ENCODE peak calls at places on chromosomes 5 and 9, in seven cellular contexts. One of them, this sample, is unnamed.

GRCh38 chr9:22447607-22448305 is 1.1 kb downstream of the DMRTA1 start:
- DNase-seq in MM.1S: peak; percentile 25
- DNase-seq in adipocyte: no peak
- DNase-seq in colonic mucosa: peak; percentile 39
- DNase-seq in mesendoderm: peak; percentile 49
- DNase-seq in SK-N-SH: no peak
- DNase-seq in fibroblast of lung: peak; percentile 2
- DNase-seq in this sample: no peak

GRCh38 chr5:6377121-6377520 is 1.2 kb downstream of the MED10 start:
- DNase-seq in MM.1S: no peak
- DNase-seq in adipocyte: peak; percentile 1
- DNase-seq in colonic mucosa: no peak
- DNase-seq in mesendoderm: no peak
- DNase-seq in SK-N-SH: no peak
- DNase-seq in fibroblast of lung: peak; percentile 53
- DNase-seq in this sample: peak; percentile 40

GRCh38 chr5:37722236-37723146 is 117.3 kb downstream of the GDNF start:
- DNase-seq in MM.1S: no peak
- DNase-seq in adipocyte: peak; percentile 92
- DNase-seq in colonic mucosa: no peak
- DNase-seq in mesendoderm: peak; percentile 17
- DNase-seq in SK-N-SH: no peak
- DNase-seq in fibroblast of lung: peak; percentile 99
- DNase-seq in this sample: peak; percentile 97

GRCh38 chr5:125311743-125312142 is 565.3 kb upstream of the ZNF608 start:
- DNase-seq in MM.1S: no peak
- DNase-seq in adipocyte: peak; percentile 81
- DNase-seq in colonic mucosa: no peak
- DNase-seq in mesendoderm: no peak
- DNase-seq in SK-N-SH: no peak
- DNase-seq in fibroblast of lung: peak; percentile 95
- DNase-seq in this sample: peak; percentile 87

GRCh38 chr5:72106922-72107873 is at the start of gene MAP1B:
- DNase-seq in MM.1S: no peak
- DNase-seq in adipocyte: peak; percentile 86
- DNase-seq in colonic mucosa: peak; percentile 19
- DNase-seq in mesendoderm: peak; percentile 98
- DNase-seq in SK-N-SH: peak; percentile 90
- DNase-seq in fibroblast of lung: peak; percentile 82
- DNase-seq in this sample: peak; percentile 73

GRCh38 chr5:79301046-79301712 is 65.2 kb downstream of the JMY start:
- DNase-seq in MM.1S: no peak
- DNase-seq in adipocyte: peak; percentile 26
- DNase-seq in colonic mucosa: no peak
- DNase-seq in mesendoderm: no peak
- DNase-seq in SK-N-SH: no peak
- DNase-seq in fibroblast of lung: peak; percentile 51
- DNase-seq in this sample: peak; percentile 26

GRCh38 chr5:21236896-21237830 is 1249.2 kb upstream of the CDH18 start:
- DNase-seq in MM.1S: no peak
- DNase-seq in adipocyte: peak; percentile 54
- DNase-seq in colonic mucosa: no peak
- DNase-seq in mesendoderm: no peak
- DNase-seq in SK-N-SH: no peak
- DNase-seq in fibroblast of lung: peak; percentile 76
- DNase-seq in this sample: no peak

GRCh38 chr5:175736652-175737051 is 78.8 kb downstream of the HRH2 start:
- DNase-seq in MM.1S: no peak
- DNase-seq in adipocyte: no peak
- DNase-seq in colonic mucosa: no peak
- DNase-seq in mesendoderm: no peak
- DNase-seq in SK-N-SH: no peak
- DNase-seq in fibroblast of lung: no peak
- DNase-seq in this sample: no peak

GRCh38 chr5:126464959-126465358 is 41.8 kb downstream of the GRAMD2B start:
- DNase-seq in MM.1S: no peak
- DNase-seq in adipocyte: no peak
- DNase-seq in colonic mucosa: peak; percentile 77
- DNase-seq in mesendoderm: no peak
- DNase-seq in SK-N-SH: no peak
- DNase-seq in fibroblast of lung: no peak
- DNase-seq in this sample: no peak

GRCh38 chr9:9679433-9679832 is 933.4 kb downstream of the PTPRD start:
- DNase-seq in MM.1S: no peak
- DNase-seq in adipocyte: no peak
- DNase-seq in colonic mucosa: no peak
- DNase-seq in mesendoderm: no peak
- DNase-seq in SK-N-SH: no peak
- DNase-seq in fibroblast of lung: no peak
- DNase-seq in this sample: no peak

GRCh38 chr9:37371565-37372464 is 50.7 kb upstream of the GRHPR start:
- DNase-seq in MM.1S: no peak
- DNase-seq in adipocyte: peak; percentile 31
- DNase-seq in colonic mucosa: no peak
- DNase-seq in mesendoderm: no peak
- DNase-seq in SK-N-SH: no peak
- DNase-seq in fibroblast of lung: peak; percentile 77
- DNase-seq in this sample: peak; percentile 47

GRCh38 chr5:176870110-176870591 is 29.0 kb downstream of the HK3 start:
- DNase-seq in MM.1S: peak; percentile 9
- DNase-seq in adipocyte: peak; percentile 41
- DNase-seq in colonic mucosa: peak; percentile 24
- DNase-seq in mesendoderm: peak; percentile 70
- DNase-seq in SK-N-SH: peak; percentile 84
- DNase-seq in fibroblast of lung: peak; percentile 27
- DNase-seq in this sample: peak; percentile 73

GRCh38 chr5:111295649-111296048 is 71.5 kb downstream of the CAMK4 start:
- DNase-seq in MM.1S: no peak
- DNase-seq in adipocyte: no peak
- DNase-seq in colonic mucosa: no peak
- DNase-seq in mesendoderm: no peak
- DNase-seq in SK-N-SH: no peak
- DNase-seq in fibroblast of lung: no peak
- DNase-seq in this sample: no peak

GRCh38 chr9:10204276-10204675 is 408.5 kb downstream of the PTPRD start:
- DNase-seq in MM.1S: no peak
- DNase-seq in adipocyte: no peak
- DNase-seq in colonic mucosa: no peak
- DNase-seq in mesendoderm: no peak
- DNase-seq in SK-N-SH: no peak
- DNase-seq in fibroblast of lung: no peak
- DNase-seq in this sample: no peak

GRCh38 chr5:171961117-171961516 is 45.3 kb downstream of the FBXW11 start:
- DNase-seq in MM.1S: no peak
- DNase-seq in adipocyte: peak; percentile 33
- DNase-seq in colonic mucosa: no peak
- DNase-seq in mesendoderm: no peak
- DNase-seq in SK-N-SH: no peak
- DNase-seq in fibroblast of lung: no peak
- DNase-seq in this sample: no peak

GRCh38 chr5:96195053-96195452 is 233.4 kb upstream of the ELL2 start:
- DNase-seq in MM.1S: no peak
- DNase-seq in adipocyte: no peak
- DNase-seq in colonic mucosa: no peak
- DNase-seq in mesendoderm: no peak
- DNase-seq in SK-N-SH: no peak
- DNase-seq in fibroblast of lung: peak; percentile 68
- DNase-seq in this sample: peak; percentile 67

GRCh38 chr5:69528015-69528414 is 32.0 kb upstream of the GTF2H2C start:
- DNase-seq in MM.1S: no peak
- DNase-seq in adipocyte: no peak
- DNase-seq in colonic mucosa: no peak
- DNase-seq in mesendoderm: peak; percentile 84
- DNase-seq in SK-N-SH: no peak
- DNase-seq in fibroblast of lung: no peak
- DNase-seq in this sample: no peak

GRCh38 chr5:94691947-94692346 is 73.5 kb downstream of the SLF1 start:
- DNase-seq in MM.1S: no peak
- DNase-seq in adipocyte: peak; percentile 47
- DNase-seq in colonic mucosa: no peak
- DNase-seq in mesendoderm: no peak
- DNase-seq in SK-N-SH: peak; percentile 20
- DNase-seq in fibroblast of lung: peak; percentile 85
- DNase-seq in this sample: peak; percentile 78

GRCh38 chr5:179113143-179113530 is 53.0 kb downstream of the ZNF354C start:
- DNase-seq in MM.1S: no peak
- DNase-seq in adipocyte: no peak
- DNase-seq in colonic mucosa: peak; percentile 8
- DNase-seq in mesendoderm: no peak
- DNase-seq in SK-N-SH: no peak
- DNase-seq in fibroblast of lung: no peak
- DNase-seq in this sample: no peak

GRCh38 chr9:121218357-121219027 is 16.8 kb upstream of the RAB14 start:
- DNase-seq in MM.1S: no peak
- DNase-seq in adipocyte: no peak
- DNase-seq in colonic mucosa: no peak
- DNase-seq in mesendoderm: no peak
- DNase-seq in SK-N-SH: no peak
- DNase-seq in fibroblast of lung: no peak
- DNase-seq in this sample: no peak

GRCh38 chr9:70080481-70081119 is 37.0 kb downstream of the MAMDC2 start:
- DNase-seq in MM.1S: no peak
- DNase-seq in adipocyte: no peak
- DNase-seq in colonic mucosa: no peak
- DNase-seq in mesendoderm: peak; percentile 54
- DNase-seq in SK-N-SH: no peak
- DNase-seq in fibroblast of lung: peak; percentile 85
- DNase-seq in this sample: peak; percentile 60

GRCh38 chr5:149151717-149152116 is 10.4 kb downstream of the ABLIM3 start:
- DNase-seq in MM.1S: peak; percentile 15
- DNase-seq in adipocyte: no peak
- DNase-seq in colonic mucosa: no peak
- DNase-seq in mesendoderm: peak; percentile 38
- DNase-seq in SK-N-SH: no peak
- DNase-seq in fibroblast of lung: no peak
- DNase-seq in this sample: peak; percentile 40

GRCh38 chr9:130922815-130923610 is 16.0 kb downstream of the FIBCD1 start:
- DNase-seq in MM.1S: no peak
- DNase-seq in adipocyte: no peak
- DNase-seq in colonic mucosa: no peak
- DNase-seq in mesendoderm: no peak
- DNase-seq in SK-N-SH: no peak
- DNase-seq in fibroblast of lung: no peak
- DNase-seq in this sample: no peak

GRCh38 chr9:130920233-130920632 is 18.8 kb downstream of the FIBCD1 start:
- DNase-seq in MM.1S: no peak
- DNase-seq in adipocyte: no peak
- DNase-seq in colonic mucosa: no peak
- DNase-seq in mesendoderm: no peak
- DNase-seq in SK-N-SH: no peak
- DNase-seq in fibroblast of lung: no peak
- DNase-seq in this sample: no peak

GRCh38 chr9:130921923-130922662 is 17.0 kb downstream of the FIBCD1 start:
- DNase-seq in MM.1S: no peak
- DNase-seq in adipocyte: no peak
- DNase-seq in colonic mucosa: no peak
- DNase-seq in mesendoderm: no peak
- DNase-seq in SK-N-SH: no peak
- DNase-seq in fibroblast of lung: no peak
- DNase-seq in this sample: no peak

GRCh38 chr9:130920762-130921482 is 18.1 kb downstream of the FIBCD1 start:
- DNase-seq in MM.1S: no peak
- DNase-seq in adipocyte: no peak
- DNase-seq in colonic mucosa: no peak
- DNase-seq in mesendoderm: no peak
- DNase-seq in SK-N-SH: no peak
- DNase-seq in fibroblast of lung: no peak
- DNase-seq in this sample: no peak

DNA sequence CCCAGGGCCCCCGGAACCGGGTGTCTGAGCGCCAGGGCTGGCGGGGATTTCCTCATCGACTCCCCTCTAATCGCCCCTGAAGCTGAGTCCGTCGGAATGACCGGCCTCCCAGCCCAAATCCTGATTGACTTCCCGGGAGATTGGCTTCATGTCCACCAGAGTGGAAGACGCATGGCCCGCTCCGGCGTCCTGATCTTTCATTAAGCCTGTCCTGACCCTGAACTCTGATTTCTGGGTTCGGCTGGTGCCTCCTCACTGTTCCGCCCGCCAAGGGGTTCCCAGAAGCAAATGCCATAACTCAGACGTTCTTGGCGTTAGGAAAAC is 17.6 kb downstream of the FIBCD1 start:
- DNase-seq in MM.1S: no peak
- DNase-seq in adipocyte: no peak
- DNase-seq in colonic mucosa: no peak
- DNase-seq in mesendoderm: no peak
- DNase-seq in SK-N-SH: no peak
- DNase-seq in fibroblast of lung: no peak
- DNase-seq in this sample: no peak
- H3K9ac ChIP-seq in MM.1S: no peak overlapping the region
- H3K9ac ChIP-seq in adipocyte: no peak overlapping the region
- H3K9ac ChIP-seq in colonic mucosa: no peak overlapping the region
- H3K9ac ChIP-seq in mesendoderm: no peak overlapping the region
- H3K9ac ChIP-seq in SK-N-SH: no peak overlapping the region
- H3K9ac ChIP-seq in fibroblast of lung: no peak overlapping the region
- H3K9ac ChIP-seq in this sample: no peak overlapping the region

DNA sequence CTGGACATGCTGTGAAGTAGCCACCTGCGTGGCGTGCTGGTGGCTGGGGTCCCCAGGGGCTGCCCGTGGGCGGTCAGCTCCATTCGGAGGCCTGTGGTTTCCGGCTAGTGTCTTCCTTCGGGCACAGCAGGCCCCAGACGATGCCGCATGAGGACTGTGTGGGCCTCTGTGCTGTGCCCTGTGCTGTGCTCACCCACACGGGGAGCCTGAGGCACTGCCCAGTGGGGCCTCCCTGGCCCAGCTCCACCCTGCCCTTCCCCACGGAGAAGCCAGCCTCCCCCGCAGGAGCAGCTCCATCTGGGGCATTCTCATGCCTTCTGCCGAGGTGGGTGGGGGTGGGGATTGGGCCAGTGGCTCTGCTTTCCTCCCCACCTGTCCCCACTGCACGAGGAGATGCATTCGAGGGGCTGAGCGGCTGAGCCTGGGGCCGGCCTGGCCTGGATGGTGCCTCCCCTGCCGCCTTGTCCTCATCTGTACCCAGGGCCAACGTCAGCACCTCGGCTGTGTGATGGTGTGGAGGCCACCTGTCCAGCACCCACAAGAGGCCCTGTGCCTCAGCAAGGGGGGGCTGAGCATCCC is 24.2 kb downstream of the RXRA start:
- DNase-seq in MM.1S: no peak
- DNase-seq in adipocyte: no peak
- DNase-seq in colonic mucosa: no peak
- DNase-seq in mesendoderm: no peak
- DNase-seq in SK-N-SH: peak; percentile 70
- DNase-seq in fibroblast of lung: no peak
- DNase-seq in this sample: no peak
- H3K9ac ChIP-seq in MM.1S: no peak overlapping the region
- H3K9ac ChIP-seq in adipocyte: no peak overlapping the region
- H3K9ac ChIP-seq in colonic mucosa: no peak overlapping the region
- H3K9ac ChIP-seq in mesendoderm: no peak overlapping the region
- H3K9ac ChIP-seq in SK-N-SH: no peak overlapping the region
- H3K9ac ChIP-seq in fibroblast of lung: no peak overlapping the region
- H3K9ac ChIP-seq in this sample: no peak overlapping the region

GRCh38 chr9:115058684-115059315 is 59.2 kb downstream of the TNC start:
- DNase-seq in MM.1S: no peak
- DNase-seq in adipocyte: peak; percentile 90
- DNase-seq in colonic mucosa: no peak
- DNase-seq in mesendoderm: no peak
- DNase-seq in SK-N-SH: no peak
- DNase-seq in fibroblast of lung: peak; percentile 83
- DNase-seq in this sample: peak; percentile 87
- H3K9ac ChIP-seq in MM.1S: no peak overlapping the region
- H3K9ac ChIP-seq in adipocyte: peak overlapping the region; percentile 60
- H3K9ac ChIP-seq in colonic mucosa: no peak overlapping the region
- H3K9ac ChIP-seq in mesendoderm: no peak overlapping the region
- H3K9ac ChIP-seq in SK-N-SH: no peak overlapping the region
- H3K9ac ChIP-seq in fibroblast of lung: no peak overlapping the region
- H3K9ac ChIP-seq in this sample: no peak overlapping the region

GRCh38 chr9:124818431-124819281 is 34.6 kb upstream of the WDR38 start:
- DNase-seq in MM.1S: no peak
- DNase-seq in adipocyte: no peak
- DNase-seq in colonic mucosa: no peak
- DNase-seq in mesendoderm: peak; percentile 67
- DNase-seq in SK-N-SH: peak; percentile 71
- DNase-seq in fibroblast of lung: peak; percentile 70
- DNase-seq in this sample: peak; percentile 69
- H3K9ac ChIP-seq in MM.1S: no peak overlapping the region
- H3K9ac ChIP-seq in adipocyte: no peak overlapping the region
- H3K9ac ChIP-seq in colonic mucosa: no peak overlapping the region
- H3K9ac ChIP-seq in mesendoderm: no peak overlapping the region
- H3K9ac ChIP-seq in SK-N-SH: no peak overlapping the region
- H3K9ac ChIP-seq in fibroblast of lung: no peak overlapping the region
- H3K9ac ChIP-seq in this sample: no peak overlapping the region